ENCODE peak calls at places on chromosomes 13 and 19, in nine cellular contexts. U is naive thymus-derived CD4-positive, alpha-beta T cell; K is body of pancreas; C is cardiac fibroblast; A is pancreas; T is fibroblast of lung; J is epithelial cell of proximal tubule; G is adipocyte; N is CD8-positive, alpha-beta memory T cell. H is an unnamed sample.
A peak's percentile ranks its signal among the peaks of the same experiment; 100 is the strongest.

GRCh38 chr13:98972627-98973026 is 5.2 kb downstream of the DOCK9 start:
- DNase-seq in N (no peak), G (peak; percentile 12), T (peak; percentile 90), U (no peak), J (peak; percentile 46), A (no peak), C (peak; percentile 54), K (no peak), H (peak; percentile 60)

GRCh38 chr19:36973021-36973843 is 57.1 kb downstream of the ZNF568 start:
- DNase-seq in N (peak; percentile 74), J (peak; percentile 22), A (peak; percentile 89), T (peak; percentile 82), C (peak; percentile 74), G (peak; percentile 62), U (peak; percentile 62), K (peak; percentile 86), H (peak; percentile 69)

GRCh38 chr13:46598140-46598819 is 45.3 kb downstream of the LRCH1 start:
- DNase-seq in C (no peak), J (no peak), U (no peak), K (no peak), N (no peak), G (no peak), T (no peak), A (no peak), H (no peak)

GRCh38 chr19:1417681-1418493 is 10.5 kb downstream of the DAZAP1 start:
- DNase-seq in U (no peak), T (no peak), G (no peak), C (no peak), J (no peak), K (no peak), A (peak; percentile 26), N (no peak), H (no peak)

GRCh38 chr19:17963936-17964691 is 2.8 kb upstream of the KCNN1 start:
- DNase-seq in G (no peak), U (no peak), A (no peak), T (no peak), J (no peak), K (no peak), C (no peak), N (no peak), H (no peak)

GRCh38 chr13:97911311-97912138 is 42.0 kb upstream of the IPO5 start:
- DNase-seq in N (no peak), T (peak; percentile 40), K (peak; percentile 8), J (no peak), C (no peak), A (no peak), G (peak; percentile 24), U (no peak), H (peak; percentile 54)

GRCh38 chr13:109332501-109333499 is 453.6 kb downstream of the IRS2 start:
- DNase-seq in N (no peak), U (no peak), C (no peak), T (no peak), J (no peak), K (no peak), G (no peak), A (no peak), H (no peak)

GRCh38 chr19:42048992-42049391 is 21.0 kb downstream of the GRIK5 start:
- DNase-seq in N (no peak), A (no peak), C (no peak), U (no peak), J (no peak), T (no peak), K (no peak), G (no peak), H (no peak)

GRCh38 chr13:73521291-73521626 is 462.5 kb downstream of the KLF5 start:
- DNase-seq in N (no peak), J (no peak), U (peak; percentile 35), A (no peak), K (no peak), G (no peak), T (no peak), C (no peak), H (no peak)

GRCh38 chr13:113670541-113670940 is 3.5 kb downstream of the GRK1 start:
- DNase-seq in T (no peak), A (peak; percentile 16), C (no peak), J (no peak), G (no peak), U (no peak), N (no peak), K (no peak), H (no peak)

GRCh38 chr13:112325142-112325808 is 50.9 kb upstream of the SPACA7 start:
- DNase-seq in N (no peak), C (no peak), J (no peak), G (no peak), K (no peak), U (no peak), A (no peak), T (no peak), H (no peak)

GRCh38 chr13:112326821-112327370 is 49.3 kb upstream of the SPACA7 start:
- DNase-seq in K (no peak), T (no peak), J (no peak), N (no peak), U (no peak), G (no peak), A (no peak), C (no peak), H (no peak)

GRCh38 chr13:112322562-112322961 is 53.6 kb upstream of the SPACA7 start:
- DNase-seq in C (no peak), U (no peak), N (no peak), K (no peak), G (no peak), J (no peak), T (no peak), A (no peak), H (no peak)

GRCh38 chr13:112325941-112326645 is 50.1 kb upstream of the SPACA7 start:
- DNase-seq in G (no peak), U (no peak), K (no peak), N (no peak), J (no peak), A (no peak), C (no peak), T (no peak), H (no peak)

GRCh38 chr13:112324121-112324520 is 52.0 kb upstream of the SPACA7 start:
- DNase-seq in A (no peak), K (no peak), T (no peak), G (no peak), C (no peak), J (no peak), U (no peak), N (no peak), H (no peak)
- H3K4me3 ChIP-seq in A (no peak overlapping the region), K (no peak overlapping the region), T (no peak overlapping the region), G (no peak overlapping the region), C (no peak overlapping the region), J (no peak overlapping the region), U (no peak overlapping the region), N (no peak overlapping the region), H (no peak overlapping the region)

DNA sequence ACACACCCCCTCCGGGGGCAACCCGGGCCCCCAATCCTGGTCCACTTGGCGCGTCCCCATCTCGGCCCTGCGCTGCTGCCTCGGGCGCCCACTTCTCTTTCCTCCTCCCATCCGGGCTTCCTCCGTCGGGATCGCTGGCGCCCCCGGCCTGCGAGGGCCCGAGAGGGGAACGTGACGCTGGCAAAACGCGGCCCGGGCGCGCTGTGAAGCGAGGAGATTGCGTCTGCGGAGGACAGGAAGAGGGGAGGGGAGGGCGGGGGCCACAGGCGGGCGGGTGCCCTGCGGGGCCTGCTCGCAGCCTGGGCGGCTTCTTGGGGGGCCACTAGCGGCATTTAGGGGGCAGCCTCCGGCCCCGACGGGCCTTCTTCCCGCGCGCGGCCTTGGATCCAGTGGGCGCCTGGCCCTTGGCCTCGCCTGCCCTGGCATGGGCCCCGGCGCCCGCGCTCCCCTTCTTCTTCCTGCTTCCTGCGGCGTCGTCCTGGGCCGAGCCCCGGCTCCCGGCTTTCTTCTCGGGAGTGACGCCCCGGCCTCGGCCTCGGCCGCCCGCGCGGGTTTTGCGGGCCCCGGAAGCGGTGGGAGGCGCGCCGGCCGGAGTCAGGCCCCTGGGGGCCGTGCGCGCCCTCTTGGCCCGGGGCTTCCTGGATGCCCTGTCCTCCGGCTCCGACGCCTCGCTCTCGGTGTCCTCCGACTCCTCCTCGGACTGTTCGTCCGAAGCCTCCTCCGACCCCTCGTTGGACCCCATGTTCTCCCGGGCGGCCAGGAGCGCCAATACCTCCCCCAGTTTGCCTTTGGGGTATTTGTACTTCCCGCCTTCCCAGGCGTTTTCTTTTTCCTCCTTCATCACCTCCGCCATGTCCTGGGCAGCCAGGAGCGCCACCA is 2.2 kb downstream of the PNMA8B start:
- DNase-seq in N (no peak), G (no peak), K (no peak), A (no peak), C (no peak), T (no peak), U (peak; percentile 33), J (no peak), H (no peak)
- H3K4me3 ChIP-seq in N (peak overlapping the region; percentile 34), G (peak overlapping the region; percentile 41), K (no peak overlapping the region), A (peak overlapping the region; percentile 13), C (no peak overlapping the region), T (no peak overlapping the region), U (peak overlapping the region; percentile 54), J (peak overlapping the region; percentile 8), H (no peak overlapping the region)

GRCh38 chr19:53904909-53905308 is 4.2 kb upstream of the CACNG7 start:
- DNase-seq in A (no peak), N (no peak), G (no peak), J (no peak), U (no peak), T (no peak), K (no peak), C (no peak), H (no peak)

GRCh38 chr19:53907690-53908089 is 1.4 kb upstream of the CACNG7 start:
- DNase-seq in U (no peak), C (no peak), N (no peak), T (no peak), K (no peak), G (no peak), A (no peak), J (no peak), H (no peak)

GRCh38 chr19:53905787-53906186 is 3.3 kb upstream of the CACNG7 start:
- DNase-seq in U (no peak), T (no peak), N (no peak), A (no peak), C (no peak), G (no peak), J (no peak), K (no peak), H (no peak)

GRCh38 chr19:53907193-53907581 is 1.9 kb upstream of the CACNG7 start:
- DNase-seq in G (no peak), J (no peak), T (no peak), A (no peak), U (no peak), N (no peak), K (no peak), C (no peak), H (no peak)

GRCh38 chr19:53906211-53907192 is 2.6 kb upstream of the CACNG7 start:
- DNase-seq in T (no peak), G (peak; percentile 72), U (peak; percentile 33), A (peak; percentile 58), N (peak; percentile 63), K (peak; percentile 19), J (no peak), C (peak; percentile 35), H (no peak)
- H3K4me3 ChIP-seq in T (no peak overlapping the region), G (no peak overlapping the region), U (no peak overlapping the region), A (no peak overlapping the region), N (no peak overlapping the region), K (no peak overlapping the region), J (no peak overlapping the region), C (no peak overlapping the region), H (no peak overlapping the region)

DNA sequence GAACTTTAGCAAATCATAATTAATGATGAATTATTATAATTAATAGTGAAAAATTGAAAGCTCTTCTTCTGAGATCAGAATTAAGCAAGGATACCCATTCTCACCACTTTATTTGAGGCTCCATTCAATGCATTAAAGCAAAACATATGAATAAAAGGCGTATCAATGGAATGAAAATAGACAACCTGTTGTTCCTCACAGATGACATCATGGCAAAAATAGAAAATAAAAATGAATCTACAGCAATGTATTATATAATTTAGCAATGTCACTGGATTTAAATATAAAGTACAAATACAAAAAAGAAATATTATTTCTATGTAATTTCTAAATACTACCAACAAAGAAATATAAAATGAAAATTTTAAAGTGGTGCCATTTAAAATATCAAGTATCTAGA is 11.1 kb upstream of the ZNF780A start:
- DNase-seq in N (no peak), A (no peak), J (no peak), G (no peak), T (no peak), K (no peak), U (no peak), C (no peak), H (no peak)
- H3K4me3 ChIP-seq in N (no peak overlapping the region), A (no peak overlapping the region), J (no peak overlapping the region), G (no peak overlapping the region), T (no peak overlapping the region), K (no peak overlapping the region), U (no peak overlapping the region), C (no peak overlapping the region), H (no peak overlapping the region)

H was measured in AG10803.